ENCODE peak calls at places on chromosomes 12 and 14, in five cellular contexts. K, Z, W, S and F are unnamed samples.

GRCh38 chr14:87864356-87865230 is 128.4 kb downstream of the GALC start:
- DNase-seq in Z (no peak), W (peak; percentile 51), S (no peak), K (no peak), F (no peak)

GRCh38 chr12:92717202-92717601 is 14.4 kb downstream of the PLEKHG7 start:
- DNase-seq in K (no peak), Z (no peak), W (no peak), S (peak; percentile 77), F (no peak)

GRCh38 chr12:72570601-72571000 is 298.4 kb downstream of the TRHDE start:
- DNase-seq in K (no peak), Z (no peak), S (no peak), W (no peak), F (no peak)

GRCh38 chr12:121776190-121777098 is 17.0 kb downstream of the RHOF start:
- DNase-seq in W (no peak), S (peak; percentile 81), K (peak; percentile 89), Z (peak; percentile 80), F (peak; percentile 87)

GRCh38 chr14:73209943-73210342 is 27.4 kb upstream of the PAPLN start:
- DNase-seq in W (no peak), S (peak; percentile 62), K (no peak), Z (no peak), F (no peak)

GRCh38 chr14:75257241-75257640 is 21.4 kb upstream of the FOS start:
- DNase-seq in W (peak; percentile 88), Z (no peak), S (peak; percentile 40), K (no peak), F (no peak)

GRCh38 chr14:54813081-54813480 is 89.5 kb downstream of the GCH1 start:
- DNase-seq in S (no peak), K (no peak), Z (no peak), W (peak; percentile 69), F (no peak)

GRCh38 chr12:109678732-109679131 is 34.9 kb upstream of the FAM222A start:
- DNase-seq in Z (no peak), W (no peak), S (no peak), K (no peak), F (no peak)

GRCh38 chr14:71209888-71210287 is 302.6 kb downstream of the PCNX1 start:
- DNase-seq in S (peak; percentile 45), K (no peak), W (no peak), Z (no peak), F (no peak)

GRCh38 chr14:104591506-104592291 is 12.1 kb downstream of the C14orf180 start:
- DNase-seq in K (no peak), W (no peak), S (no peak), Z (no peak), F (no peak)

GRCh38 chr12:11875414-11875935 is 195.3 kb upstream of the BCL2L14 start:
- DNase-seq in W (peak; percentile 83), Z (no peak), S (peak; percentile 25), K (no peak), F (no peak)

GRCh38 chr14:81062816-81063215 is 107.4 kb downstream of the TSHR start:
- DNase-seq in Z (no peak), S (no peak), K (peak; percentile 0), W (no peak), F (peak; percentile 11)

GRCh38 chr14:37650356-37651037 is 55.1 kb downstream of the TTC6 start:
- DNase-seq in Z (no peak), K (no peak), S (no peak), W (no peak), F (no peak)

GRCh38 chr12:97944576-97944975 is 482.0 kb downstream of the RMST start:
- DNase-seq in K (no peak), W (peak; percentile 57), Z (no peak), S (no peak), F (no peak)

GRCh38 chr14:71665781-71666180 is 266.4 kb upstream of the RGS6 start:
- DNase-seq in K (no peak), S (no peak), Z (no peak), W (no peak), F (no peak)

GRCh38 chr12:117685115-117685926 is 283.5 kb downstream of the KSR2 start:
- DNase-seq in S (peak; percentile 88), W (peak; percentile 81), Z (no peak), K (no peak), F (no peak)